ENCODE peak calls at places on chromosome 5, in eight cellular contexts. X, Z, V, K, L, U, C and T are unnamed samples.
A peak's percentile ranks its signal among the peaks of the same experiment; 100 is the strongest.

GRCh38 chr5:91091471-91092234 is 291.5 kb downstream of the ARRDC3 start:
- DNase-seq in X (no peak), Z (no peak), V (no peak), K (no peak), L (no peak), U (no peak), C (no peak), T (no peak)

GRCh38 chr5:149497357-149497756 is 53.9 kb downstream of the CSNK1A1 start:
- DNase-seq in X (peak; percentile 83), Z (no peak), V (no peak), K (no peak), L (no peak), U (no peak), C (no peak), T (no peak)

GRCh38 chr5:136082390-136083193 is 50.1 kb upstream of the SMAD5 start:
- DNase-seq in X (peak; percentile 94), Z (no peak), V (peak; percentile 58), K (peak; percentile 63), L (peak; percentile 56), U (peak; percentile 48), C (peak; percentile 25), T (peak; percentile 41)

GRCh38 chr5:68460147-68460760 is 244.7 kb downstream of the PIK3R1 start:
- DNase-seq in X (peak; percentile 80), Z (peak; percentile 29), V (peak; percentile 57), K (peak; percentile 26), L (no peak), U (no peak), C (peak; percentile 18), T (no peak)

GRCh38 chr5:55623789-55624188 is 88.3 kb downstream of the SLC38A9 start:
- DNase-seq in X (no peak), Z (no peak), V (no peak), K (no peak), L (no peak), U (no peak), C (no peak), T (no peak)

GRCh38 chr5:139105621-139106071 is 92.5 kb downstream of the SIL1 start:
- DNase-seq in X (no peak), Z (no peak), V (no peak), K (no peak), L (no peak), U (no peak), C (no peak), T (no peak)

GRCh38 chr5:135012951-135013391 is 21.1 kb downstream of the PITX1 start:
- DNase-seq in X (peak; percentile 43), Z (no peak), V (no peak), K (no peak), L (no peak), U (no peak), C (no peak), T (no peak)

GRCh38 chr5:113274836-113275414 is 159.9 kb downstream of the TSSK1B start:
- DNase-seq in X (no peak), Z (no peak), V (no peak), K (no peak), L (no peak), U (no peak), C (peak; percentile 75), T (no peak)

GRCh38 chr5:172454355-172455086 is at the start of gene SH3PXD2B:
- DNase-seq in X (peak; percentile 79), Z (peak; percentile 11), V (peak; percentile 65), K (peak; percentile 65), L (peak; percentile 48), U (no peak), C (peak; percentile 25), T (no peak)

GRCh38 chr5:1551913-1552312 is 28.2 kb upstream of the LPCAT1 start:
- DNase-seq in X (no peak), Z (no peak), V (no peak), K (no peak), L (no peak), U (no peak), C (no peak), T (no peak)

GRCh38 chr5:21219255-21219654 is 1231.3 kb upstream of the CDH18 start:
- DNase-seq in X (peak; percentile 17), Z (no peak), V (no peak), K (no peak), L (no peak), U (no peak), C (no peak), T (no peak)

GRCh38 chr5:18497089-18497488 is 862.8 kb downstream of the TAF11L14 start:
- DNase-seq in X (no peak), Z (no peak), V (no peak), K (no peak), L (no peak), U (no peak), C (no peak), T (no peak)

GRCh38 chr5:137595680-137596079 is 96.6 kb upstream of the SPOCK1 start:
- DNase-seq in X (no peak), Z (no peak), V (no peak), K (no peak), L (no peak), U (no peak), C (no peak), T (no peak)

GRCh38 chr5:51383494-51384081 is 340 bp downstream of the ISL1 start:
- DNase-seq in X (no peak), Z (no peak), V (no peak), K (no peak), L (no peak), U (no peak), C (no peak), T (no peak)

GRCh38 chr5:76660360-76660759 is 37.2 kb upstream of the F2RL2 start:
- DNase-seq in X (peak; percentile 8), Z (no peak), V (no peak), K (no peak), L (no peak), U (no peak), C (no peak), T (no peak)

GRCh38 chr5:58184910-58185309 is 275.0 kb downstream of the PLK2 start:
- DNase-seq in X (peak; percentile 74), Z (no peak), V (no peak), K (no peak), L (no peak), U (no peak), C (no peak), T (no peak)

GRCh38 chr5:37208883-37209808 is 40.0 kb downstream of the CPLANE1 start:
- DNase-seq in X (no peak), Z (no peak), V (no peak), K (no peak), L (no peak), U (no peak), C (no peak), T (no peak)

GRCh38 chr5:149228610-149229297 is 42.9 kb upstream of the AFAP1L1 start:
- DNase-seq in X (peak; percentile 92), Z (no peak), V (no peak), K (peak; percentile 19), L (no peak), U (peak; percentile 53), C (no peak), T (no peak)

GRCh38 chr5:170232786-170233185 is at the start of gene C5orf58:
- DNase-seq in X (no peak), Z (no peak), V (no peak), K (no peak), L (no peak), U (no peak), C (no peak), T (no peak)

GRCh38 chr5:178519155-178519554 is 71.0 kb downstream of the COL23A1 start:
- DNase-seq in X (no peak), Z (no peak), V (no peak), K (no peak), L (no peak), U (no peak), C (no peak), T (no peak)
- H3K9me3 ChIP-seq in X (peaks cover 4% of the 10 kb centered on the region), Z (no peaks in the 10 kb centered on the region), V (no peaks in the 10 kb centered on the region), K (no peaks in the 10 kb centered on the region), L (no peaks in the 10 kb centered on the region), U (no peaks in the 10 kb centered on the region), C (peaks cover 19% of the 10 kb centered on the region), T (no peaks in the 10 kb centered on the region)

DNA sequence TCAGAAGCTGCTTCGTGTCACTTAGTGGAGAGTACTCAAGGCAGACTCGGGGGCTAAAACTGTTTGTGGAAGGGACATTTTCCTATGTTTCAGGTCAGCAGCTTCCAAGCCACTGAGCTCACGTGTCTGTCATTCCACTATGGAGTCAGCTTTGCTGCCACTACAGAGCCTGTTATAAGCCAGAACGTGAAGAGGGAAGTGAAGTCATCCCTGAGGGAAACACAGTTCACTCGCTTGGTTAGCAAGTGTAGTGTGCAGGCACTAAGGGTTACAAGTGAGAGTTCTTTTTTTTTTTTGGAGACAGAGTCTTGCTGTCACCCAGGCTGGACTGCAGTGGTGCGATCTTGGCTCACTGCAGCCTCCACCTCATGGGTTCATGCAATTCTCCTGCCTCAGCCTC is 24.5 kb upstream of the LTC4S start:
- DNase-seq in X (no peak), Z (no peak), V (no peak), K (no peak), L (no peak), U (no peak), C (no peak), T (no peak)
- H3K9me3 ChIP-seq in X (no peaks in the 10 kb centered on the region), Z (no peaks in the 10 kb centered on the region), V (no peaks in the 10 kb centered on the region), K (no peaks in the 10 kb centered on the region), L (no peaks in the 10 kb centered on the region), U (no peaks in the 10 kb centered on the region), C (no peaks in the 10 kb centered on the region), T (no peaks in the 10 kb centered on the region)

GRCh38 chr5:6184481-6184880 is 193.9 kb downstream of the MED10 start:
- DNase-seq in X (no peak), Z (no peak), V (no peak), K (no peak), L (no peak), U (no peak), C (no peak), T (no peak)

GRCh38 chr5:6185574-6185973 is 192.8 kb downstream of the MED10 start:
- DNase-seq in X (no peak), Z (no peak), V (no peak), K (no peak), L (no peak), U (no peak), C (no peak), T (no peak)

GRCh38 chr5:6188976-6189375 is 189.4 kb downstream of the MED10 start:
- DNase-seq in X (no peak), Z (no peak), V (no peak), K (no peak), L (no peak), U (no peak), C (no peak), T (no peak)

GRCh38 chr5:6188344-6188743 is 190.0 kb downstream of the MED10 start:
- DNase-seq in X (no peak), Z (no peak), V (no peak), K (no peak), L (no peak), U (no peak), C (no peak), T (no peak)

DNA sequence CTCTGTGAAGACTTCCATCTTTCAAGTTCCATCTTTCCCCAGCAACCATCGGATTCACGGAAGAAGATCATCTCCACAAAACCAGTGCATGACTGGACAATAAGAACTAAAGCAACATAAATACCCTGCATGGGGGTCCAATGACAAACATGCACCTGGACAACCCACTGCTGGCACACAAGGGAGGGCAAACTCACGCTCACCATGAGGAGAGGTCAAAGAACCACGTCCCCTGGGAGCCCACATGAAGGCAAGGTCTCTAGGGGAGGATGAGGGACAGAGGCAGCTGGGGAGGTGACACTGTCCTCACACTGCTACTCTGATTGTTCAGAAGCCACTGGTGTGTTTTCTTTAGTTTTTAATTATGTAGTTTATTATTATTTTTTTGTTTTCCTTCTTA is 190.8 kb downstream of the MED10 start:
- DNase-seq in X (no peak), Z (no peak), V (no peak), K (no peak), L (no peak), U (no peak), C (no peak), T (no peak)
- H3K9me3 ChIP-seq in X (peaks cover 3% of the 10 kb centered on the region), Z (no peaks in the 10 kb centered on the region), V (no peaks in the 10 kb centered on the region), K (no peaks in the 10 kb centered on the region), L (no peaks in the 10 kb centered on the region), U (no peaks in the 10 kb centered on the region), C (no peaks in the 10 kb centered on the region), T (no peaks in the 10 kb centered on the region)

GRCh38 chr5:179312557-179313235 is 32.6 kb downstream of the ADAMTS2 start:
- DNase-seq in X (peak; percentile 24), Z (no peak), V (no peak), K (no peak), L (no peak), U (no peak), C (no peak), T (no peak)
- H3K9me3 ChIP-seq in X (no peaks in the 10 kb centered on the region), Z (no peaks in the 10 kb centered on the region), V (no peaks in the 10 kb centered on the region), K (no peaks in the 10 kb centered on the region), L (no peaks in the 10 kb centered on the region), U (no peaks in the 10 kb centered on the region), C (no peaks in the 10 kb centered on the region), T (no peaks in the 10 kb centered on the region)